ENCODE peak calls at places on chromosomes 2 and 18, in five cellular contexts. N is SK-N-SH; W is T-helper 1 cell; U is GM23248; D is stimulated activated CD4-positive, alpha-beta T cell treated with anti-CD3 and anti-CD28 coated beads, Interleukin-15, amount 100 ng/mL, for 24 hours. G is an unnamed sample.

GRCh38 chr18:48422947-48423378 is 13.8 kb upstream of the ZBTB7C start:
- DNase-seq in W (no peak), N (no peak), U (no peak), D (no peak), G (no peak)

GRCh38 chr2:121080013-121080772 is 204.8 kb downstream of the TFCP2L1 start:
- DNase-seq in N (peak), W (peak), U (peak), D (peak), G (peak)

GRCh38 chr18:45521151-45521550 is 94.1 kb upstream of the SLC14A2 start:
- DNase-seq in D (no peak), W (no peak), U (peak), N (no peak), G (no peak)

GRCh38 chr18:32301976-32302743 is 112.3 kb downstream of the MEP1B start:
- DNase-seq in D (no peak), U (peak), N (peak), W (no peak), G (no peak)

GRCh38 chr2:57443985-57444501 is 602.6 kb upstream of the VRK2 start:
- DNase-seq in N (no peak), W (no peak), D (no peak), U (peak), G (no peak)

GRCh38 chr2:29725610-29726009 is 195.8 kb downstream of the ALK start:
- DNase-seq in U (no peak), N (no peak), D (no peak), W (no peak), G (no peak)

GRCh38 chr2:240170354-240170735 is 29.9 kb upstream of the OTOS start:
- DNase-seq in D (no peak), N (no peak), U (no peak), W (no peak), G (no peak)

GRCh38 chr2:20563833-20564232 is 87.1 kb downstream of the HS1BP3 start:
- DNase-seq in D (no peak), U (peak), N (no peak), W (no peak), G (no peak)

GRCh38 chr2:226002438-226002837 is 602.9 kb downstream of the NYAP2 start:
- DNase-seq in W (no peak), U (peak), N (no peak), D (no peak), G (no peak)

GRCh38 chr2:45007356-45007755 is 1.9 kb downstream of the SIX2 start:
- DNase-seq in U (no peak), N (no peak), D (no peak), W (no peak), G (no peak)

GRCh38 chr2:70463997-70464396 is 89.6 kb downstream of the TGFA start:
- DNase-seq in W (no peak), U (no peak), D (no peak), N (no peak), G (no peak)

GRCh38 chr2:200159829-200160781 is 146.4 kb upstream of the SPATS2L start:
- DNase-seq in N (no peak), W (no peak), D (no peak), U (peak), G (no peak)

GRCh38 chr18:1511619-1512311 is 607.1 kb downstream of the ADCYAP1 start:
- DNase-seq in N (no peak), W (no peak), D (no peak), U (no peak), G (no peak)

GRCh38 chr2:240353086-240353798 is 82.2 kb upstream of the GPC1 start:
- DNase-seq in U (no peak), W (no peak), N (peak), D (no peak), G (no peak)

GRCh38 chr2:196927318-196928225 is 1.1 kb upstream of the PGAP1 start:
- DNase-seq in U (peak), N (no peak), D (peak), W (peak), G (peak)

GRCh38 chr2:17579605-17580318 is 39.3 kb downstream of the VSNL1 start:
- DNase-seq in D (no peak), N (no peak), U (no peak), W (no peak), G (no peak)

GRCh38 chr2:137050949-137051348 is 285.6 kb downstream of the THSD7B start:
- DNase-seq in D (no peak), U (peak), W (no peak), N (peak), G (no peak)

GRCh38 chr2:27316655-27317412 is 6.1 kb downstream of the MPV17 start:
- DNase-seq in D (no peak), U (no peak), W (no peak), N (no peak), G (no peak)

GRCh38 chr2:177832611-177833133 is 239.9 kb downstream of the PDE11A start:
- DNase-seq in W (no peak), U (no peak), D (no peak), N (no peak), G (no peak)

GRCh38 chr2:76080154-76080553 is 369.4 kb upstream of the GCFC2 start:
- DNase-seq in W (no peak), D (no peak), U (no peak), N (no peak), G (no peak)

GRCh38 chr2:240506406-240507059 is 51.3 kb downstream of the ANKMY1 start:
- DNase-seq in U (no peak), D (no peak), N (peak), W (no peak), G (no peak)

GRCh38 chr2:164439885-164440284 is 181.4 kb downstream of the GRB14 start:
- DNase-seq in N (no peak), W (no peak), D (no peak), U (no peak), G (no peak)

GRCh38 chr2:69742170-69742952 is 427 bp downstream of the ANXA4 start:
- DNase-seq in N (peak), U (peak), D (no peak), W (no peak), G (no peak)

G was measured in stimulated activated naive CD8-positive, alpha-beta T cell treated with anti-CD3 and anti-CD28 coated beads, Interleukin-15, Interleukin-2, amounts not matched to agents 100 U/mL and 50 U/mL, for 24 hours.